ENCODE peak calls at places on chromosomes 13 and 19, in four cellular contexts. One of them, this sample, is unnamed.

GRCh38 chr19:19618384-19619051 is at the start of gene PBX4:
- DNase-seq in PC-3: peak; percentile 94
- DNase-seq in fibroblast of lung: peak; percentile 85
- DNase-seq in HepG2: no peak
- DNase-seq in this sample: peak; percentile 98

GRCh38 chr13:19070398-19070735 is 111.3 kb downstream of the TUBA3C start:
- DNase-seq in fibroblast of lung: no peak
- DNase-seq in HepG2: no peak
- DNase-seq in PC-3: no peak
- DNase-seq in this sample: no peak

GRCh38 chr13:93726173-93727019 is 499.8 kb downstream of the GPC6 start:
- DNase-seq in PC-3: no peak
- DNase-seq in fibroblast of lung: no peak
- DNase-seq in HepG2: no peak
- DNase-seq in this sample: no peak

GRCh38 chr13:112702341-112702982 is 12.6 kb downstream of the ATP11A start:
- DNase-seq in fibroblast of lung: no peak
- DNase-seq in HepG2: no peak
- DNase-seq in PC-3: no peak
- DNase-seq in this sample: no peak

GRCh38 chr19:44708940-44709339 is 10.0 kb downstream of the CEACAM16 start:
- DNase-seq in PC-3: no peak
- DNase-seq in fibroblast of lung: no peak
- DNase-seq in HepG2: no peak
- DNase-seq in this sample: no peak

GRCh38 chr13:32026619-32027018 is 5.0 kb upstream of the FRY start:
- DNase-seq in PC-3: no peak
- DNase-seq in fibroblast of lung: no peak
- DNase-seq in HepG2: no peak
- DNase-seq in this sample: no peak

GRCh38 chr13:111897178-111897845 is 169.6 kb upstream of the SOX1 start:
- DNase-seq in HepG2: no peak
- DNase-seq in PC-3: no peak
- DNase-seq in fibroblast of lung: no peak
- DNase-seq in this sample: no peak

GRCh38 chr19:5186293-5187050 is 154.1 kb downstream of the PTPRS start:
- DNase-seq in PC-3: no peak
- DNase-seq in HepG2: no peak
- DNase-seq in fibroblast of lung: peak; percentile 67
- DNase-seq in this sample: peak; percentile 92

GRCh38 chr19:9205506-9206113 is 13.8 kb downstream of the OR7D4 start:
- DNase-seq in PC-3: peak; percentile 89
- DNase-seq in fibroblast of lung: peak; percentile 66
- DNase-seq in HepG2: peak; percentile 33
- DNase-seq in this sample: peak; percentile 60

GRCh38 chr13:80040219-80040976 is 300.5 kb downstream of the SPRY2 start:
- DNase-seq in HepG2: no peak
- DNase-seq in PC-3: peak; percentile 95
- DNase-seq in fibroblast of lung: peak; percentile 96
- DNase-seq in this sample: peak; percentile 27

GRCh38 chr19:42198676-42199439 is 18.6 kb downstream of the DEDD2 start:
- DNase-seq in fibroblast of lung: no peak
- DNase-seq in PC-3: no peak
- DNase-seq in HepG2: no peak
- DNase-seq in this sample: no peak

GRCh38 chr19:16771618-16772017 is 52.0 kb downstream of the NWD1 start:
- DNase-seq in PC-3: peak; percentile 93
- DNase-seq in HepG2: peak; percentile 66
- DNase-seq in fibroblast of lung: peak; percentile 85
- DNase-seq in this sample: peak; percentile 79

GRCh38 chr19:4537953-4538600 is 1.8 kb downstream of the LRG1 start:
- DNase-seq in HepG2: no peak
- DNase-seq in fibroblast of lung: no peak
- DNase-seq in PC-3: no peak
- DNase-seq in this sample: no peak

GRCh38 chr13:45162194-45162593 is 38.7 kb downstream of the KCTD4 start:
- DNase-seq in PC-3: peak; percentile 38
- DNase-seq in HepG2: no peak
- DNase-seq in fibroblast of lung: peak; percentile 49
- DNase-seq in this sample: no peak

GRCh38 chr13:69324109-69324886 is 783.3 kb upstream of the ATXN8OS start:
- DNase-seq in fibroblast of lung: peak; percentile 56
- DNase-seq in PC-3: peak; percentile 42
- DNase-seq in HepG2: peak; percentile 3
- DNase-seq in this sample: no peak

GRCh38 chr19:39514840-39515550 is at the start of gene SELENOV:
- DNase-seq in PC-3: no peak
- DNase-seq in fibroblast of lung: no peak
- DNase-seq in HepG2: no peak
- DNase-seq in this sample: no peak

GRCh38 chr13:44815507-44816074 is 173.7 kb downstream of the NUFIP1 start:
- DNase-seq in PC-3: peak; percentile 91
- DNase-seq in fibroblast of lung: peak; percentile 92
- DNase-seq in HepG2: peak; percentile 92
- DNase-seq in this sample: peak; percentile 97

GRCh38 chr19:36604656-36605100 is 435 bp upstream of the ZNF382 start:
- DNase-seq in HepG2: peak; percentile 54
- DNase-seq in PC-3: peak; percentile 38
- DNase-seq in fibroblast of lung: peak; percentile 17
- DNase-seq in this sample: peak; percentile 68

GRCh38 chr19:38417544-38418506 is 8.2 kb downstream of the RASGRP4 start:
- DNase-seq in PC-3: peak; percentile 62
- DNase-seq in HepG2: no peak
- DNase-seq in fibroblast of lung: peak; percentile 11
- DNase-seq in this sample: peak; percentile 53

GRCh38 chr19:39246951-39247669 is 1.5 kb downstream of the IFNL4 start:
- DNase-seq in HepG2: no peak
- DNase-seq in fibroblast of lung: no peak
- DNase-seq in PC-3: no peak
- DNase-seq in this sample: no peak

GRCh38 chr13:90055121-90055520 is 1292.4 kb upstream of the MIR17HG start:
- DNase-seq in HepG2: no peak
- DNase-seq in PC-3: peak; percentile 79
- DNase-seq in fibroblast of lung: peak; percentile 8
- DNase-seq in this sample: no peak

GRCh38 chr13:108086678-108087077 is 128.7 kb downstream of the LIG4 start:
- DNase-seq in PC-3: peak; percentile 51
- DNase-seq in HepG2: no peak
- DNase-seq in fibroblast of lung: peak; percentile 0
- DNase-seq in this sample: no peak

GRCh38 chr19:16380314-16380695 is 55.7 kb downstream of the KLF2 start:
- DNase-seq in PC-3: no peak
- DNase-seq in fibroblast of lung: no peak
- DNase-seq in HepG2: no peak
- DNase-seq in this sample: no peak

GRCh38 chr19:38434549-38435051 is 1.1 kb downstream of the RYR1 start:
- DNase-seq in PC-3: no peak
- DNase-seq in HepG2: no peak
- DNase-seq in fibroblast of lung: no peak
- DNase-seq in this sample: no peak

GRCh38 chr13:78137404-78138142 is 218.9 kb upstream of the EDNRB start:
- DNase-seq in PC-3: peak; percentile 78
- DNase-seq in HepG2: peak; percentile 58
- DNase-seq in fibroblast of lung: peak; percentile 78
- DNase-seq in this sample: peak; percentile 31

GRCh38 chr13:44843403-44843802 is 145.9 kb downstream of the NUFIP1 start:
- DNase-seq in PC-3: no peak
- DNase-seq in fibroblast of lung: no peak
- DNase-seq in HepG2: no peak
- DNase-seq in this sample: no peak

GRCh38 chr13:80783926-80784325 is 443.0 kb upstream of the SPRY2 start:
- DNase-seq in HepG2: no peak
- DNase-seq in fibroblast of lung: peak; percentile 93
- DNase-seq in PC-3: no peak
- DNase-seq in this sample: no peak

GRCh38 chr13:27921421-27921960 is 1.7 kb downstream of the PDX1 start:
- DNase-seq in fibroblast of lung: no peak
- DNase-seq in HepG2: no peak
- DNase-seq in PC-3: no peak
- DNase-seq in this sample: no peak

GRCh38 chr19:16363133-16363851 is 38.7 kb downstream of the KLF2 start:
- DNase-seq in HepG2: no peak
- DNase-seq in PC-3: no peak
- DNase-seq in fibroblast of lung: no peak
- DNase-seq in this sample: no peak

DNA sequence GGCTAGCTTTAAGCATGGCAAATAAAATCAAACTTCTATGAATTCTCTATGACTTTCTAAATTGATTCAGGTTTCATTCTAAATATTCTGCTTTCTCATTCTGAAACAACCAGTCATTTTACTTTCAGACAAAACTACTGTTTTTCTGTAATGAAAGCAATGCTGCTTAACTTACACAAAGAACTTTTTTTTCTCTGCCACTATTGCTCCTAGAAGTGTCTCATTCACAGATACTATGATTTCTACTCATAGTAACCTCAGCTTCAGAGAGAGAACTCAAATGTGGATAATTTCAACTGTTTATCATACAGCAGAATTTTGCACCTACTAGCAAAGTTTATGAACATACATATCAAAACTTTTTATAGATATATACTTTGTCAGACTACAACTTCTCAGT is 724.6 kb downstream of the SLITRK5 start:
- DNase-seq in fibroblast of lung: no peak
- DNase-seq in HepG2: no peak
- DNase-seq in PC-3: no peak
- DNase-seq in this sample: no peak
- H3K9ac ChIP-seq in fibroblast of lung: no peak overlapping the region
- H3K9ac ChIP-seq in HepG2: no peak overlapping the region
- H3K9ac ChIP-seq in PC-3: no peak overlapping the region
- H3K9ac ChIP-seq in this sample: no peak overlapping the region

GRCh38 chr13:25118371-25118770 is 22.4 kb downstream of the PABPC3 start:
- DNase-seq in fibroblast of lung: no peak
- DNase-seq in PC-3: no peak
- DNase-seq in HepG2: no peak
- DNase-seq in this sample: peak; percentile 33
- H3K4me2 ChIP-seq in fibroblast of lung: no peak overlapping the region
- H3K4me2 ChIP-seq in PC-3: no peak overlapping the region
- H3K4me2 ChIP-seq in HepG2: no peak overlapping the region
- H3K4me2 ChIP-seq in this sample: no peak overlapping the region

GRCh38 chr19:46349311-46349993 is 2.6 kb downstream of the PPP5C start:
- DNase-seq in PC-3: no peak
- DNase-seq in HepG2: no peak
- DNase-seq in fibroblast of lung: no peak
- DNase-seq in this sample: no peak

GRCh38 chr19:46350029-46350757 is 3.3 kb downstream of the PPP5C start:
- DNase-seq in HepG2: no peak
- DNase-seq in PC-3: no peak
- DNase-seq in fibroblast of lung: no peak
- DNase-seq in this sample: no peak

GRCh38 chr19:46347985-46348384 is 1.1 kb downstream of the PPP5C start:
- DNase-seq in fibroblast of lung: no peak
- DNase-seq in HepG2: no peak
- DNase-seq in PC-3: no peak
- DNase-seq in this sample: no peak

GRCh38 chr19:46351241-46352041 is 4.6 kb downstream of the PPP5C start:
- DNase-seq in HepG2: no peak
- DNase-seq in PC-3: peak; percentile 21
- DNase-seq in fibroblast of lung: peak; percentile 71
- DNase-seq in this sample: peak; percentile 31

DNA sequence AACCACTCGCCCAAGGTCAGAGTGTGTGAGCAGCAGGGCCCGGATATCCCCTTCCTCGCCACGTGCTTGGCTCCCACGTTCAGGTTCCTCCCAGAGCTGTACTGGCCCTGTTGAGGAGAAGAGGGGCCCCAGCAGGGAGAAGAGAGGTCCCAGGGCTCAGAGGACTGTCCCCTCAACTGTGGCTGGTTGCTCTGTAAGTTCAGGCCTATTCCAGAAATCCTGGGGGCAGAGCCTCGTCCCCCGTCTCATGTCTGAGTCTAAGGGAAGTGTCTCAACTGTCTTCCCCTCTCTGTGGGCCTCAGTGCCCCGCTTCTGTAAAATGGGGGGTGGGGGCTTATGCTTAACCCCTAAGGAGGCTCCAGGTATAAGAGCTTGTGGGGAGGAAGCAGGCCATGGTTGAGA is 3.9 kb downstream of the PPP5C start:
- DNase-seq in PC-3: no peak
- DNase-seq in fibroblast of lung: no peak
- DNase-seq in HepG2: no peak
- DNase-seq in this sample: no peak
- H3K4me3 ChIP-seq in PC-3: no peak overlapping the region
- H3K4me3 ChIP-seq in fibroblast of lung: no peak overlapping the region
- H3K4me3 ChIP-seq in HepG2: no peak overlapping the region
- H3K4me3 ChIP-seq in this sample: no peak overlapping the region

GRCh38 chr13:97114696-97115095 is 107.4 kb upstream of the MBNL2 start:
- DNase-seq in PC-3: no peak
- DNase-seq in HepG2: no peak
- DNase-seq in fibroblast of lung: no peak
- DNase-seq in this sample: no peak
- H3K9ac ChIP-seq in PC-3: no peak overlapping the region
- H3K9ac ChIP-seq in HepG2: no peak overlapping the region
- H3K9ac ChIP-seq in fibroblast of lung: no peak overlapping the region
- H3K9ac ChIP-seq in this sample: no peak overlapping the region

DNA sequence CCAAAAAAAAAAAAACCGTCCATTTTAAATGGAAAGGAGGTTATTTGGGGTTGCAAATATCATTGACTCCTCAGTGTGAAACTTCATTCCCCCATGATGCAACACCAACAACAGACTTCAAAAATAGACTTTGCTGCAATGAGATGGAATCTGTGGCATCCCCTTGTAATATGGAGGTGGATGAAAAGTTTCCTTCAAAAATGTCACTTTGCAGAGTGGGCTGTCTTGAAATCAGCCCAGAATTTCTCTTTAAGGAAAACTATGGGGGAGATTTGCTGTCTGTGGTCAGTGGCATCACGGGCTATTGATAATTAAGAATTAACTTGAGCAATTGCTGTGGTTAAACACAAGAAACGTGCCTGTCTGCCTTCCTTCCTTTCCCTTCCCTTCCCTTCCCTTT is 1.5 kb downstream of the GPR18 start:
- DNase-seq in HepG2: no peak
- DNase-seq in PC-3: no peak
- DNase-seq in fibroblast of lung: peak; percentile 15
- DNase-seq in this sample: peak; percentile 29
- H3K4me2 ChIP-seq in HepG2: no peak overlapping the region
- H3K4me2 ChIP-seq in PC-3: no peak overlapping the region
- H3K4me2 ChIP-seq in fibroblast of lung: no peak overlapping the region
- H3K4me2 ChIP-seq in this sample: no peak overlapping the region

DNA sequence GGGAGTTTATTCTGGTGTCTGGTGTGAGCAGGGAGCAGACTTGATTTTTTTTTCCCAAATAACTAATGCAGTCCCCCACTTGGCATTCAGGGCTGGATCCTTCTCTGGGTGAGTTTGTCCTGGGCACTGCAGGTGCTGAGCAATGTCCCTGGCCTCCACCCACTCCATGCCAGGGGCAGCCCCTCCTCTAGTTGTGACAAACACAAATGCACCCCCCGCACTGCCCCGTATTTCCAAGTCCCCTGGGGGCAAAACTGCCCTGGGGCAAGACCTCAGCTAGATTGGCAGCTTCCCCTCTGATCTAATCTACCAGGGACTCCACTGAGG is 6.4 kb downstream of the MOB3A start:
- DNase-seq in fibroblast of lung: no peak
- DNase-seq in PC-3: no peak
- DNase-seq in HepG2: no peak
- DNase-seq in this sample: no peak
- H3K4me3 ChIP-seq in fibroblast of lung: no peak overlapping the region
- H3K4me3 ChIP-seq in PC-3: peak overlapping the region; percentile 26
- H3K4me3 ChIP-seq in HepG2: no peak overlapping the region
- H3K4me3 ChIP-seq in this sample: no peak overlapping the region

GRCh38 chr13:99709134-99709533 is 207.9 kb downstream of the TM9SF2 start:
- DNase-seq in HepG2: no peak
- DNase-seq in fibroblast of lung: no peak
- DNase-seq in PC-3: no peak
- DNase-seq in this sample: no peak
- H3K9ac ChIP-seq in HepG2: no peak overlapping the region
- H3K9ac ChIP-seq in fibroblast of lung: no peak overlapping the region
- H3K9ac ChIP-seq in PC-3: no peak overlapping the region
- H3K9ac ChIP-seq in this sample: no peak overlapping the region